ENCODE peak calls at places on chromosomes 6 and 20, in eight cellular contexts. I is mucosa of descending colon; P is A549; G is A172; Q is CD4-positive, alpha-beta T cell; J is neural crest cell; A is fibroblast of pulmonary artery; V is GM10248. U is an unnamed sample.

GRCh38 chr6:158278015-158278414 is 34.2 kb upstream of the TULP4 start:
- DNase-seq in I (no peak), P (no peak), G (no peak), Q (no peak), J (no peak), A (no peak), V (no peak), U (no peak)

GRCh38 chr20:59747671-59748515 is 143.6 kb downstream of the PHACTR3 start:
- DNase-seq in I (no peak), P (no peak), G (no peak), Q (no peak), J (no peak), A (no peak), V (no peak), U (peak)

GRCh38 chr6:87909849-87910248 is 137.8 kb upstream of the SPACA1 start:
- DNase-seq in I (no peak), P (no peak), G (peak), Q (no peak), J (no peak), A (peak), V (no peak), U (peak)

GRCh38 chr6:135323202-135323668 is 142.1 kb downstream of the MYB start:
- DNase-seq in I (no peak), P (no peak), G (no peak), Q (no peak), J (no peak), A (no peak), V (peak), U (peak)

GRCh38 chr6:45801471-45802289 is 214.0 kb downstream of the CLIC5 start:
- DNase-seq in I (no peak), P (no peak), G (no peak), Q (no peak), J (no peak), A (no peak), V (peak), U (no peak)

GRCh38 chr6:1416191-1416764 is 26.9 kb downstream of the FOXF2 start:
- DNase-seq in I (no peak), P (no peak), G (no peak), Q (no peak), J (no peak), A (no peak), V (no peak), U (no peak)

GRCh38 chr6:131954099-131954774 is 3.1 kb upstream of the CCN2 start:
- DNase-seq in I (no peak), P (no peak), G (peak), Q (no peak), J (no peak), A (peak), V (no peak), U (no peak)

GRCh38 chr6:53476979-53477378 is 67.9 kb downstream of the GCLC start:
- DNase-seq in I (no peak), P (no peak), G (no peak), Q (no peak), J (no peak), A (no peak), V (no peak), U (no peak)

GRCh38 chr6:37049735-37049989 is 44.2 kb downstream of the FGD2 start:
- DNase-seq in I (no peak), P (no peak), G (no peak), Q (no peak), J (no peak), A (no peak), V (no peak), U (no peak)

GRCh38 chr20:3843490-3843889 is 3.1 kb upstream of the MAVS start:
- DNase-seq in I (no peak), P (peak), G (peak), Q (no peak), J (no peak), A (peak), V (peak), U (peak)

GRCh38 chr6:34281702-34282334 is 33.0 kb upstream of the SMIM29 start:
- DNase-seq in I (no peak), P (no peak), G (no peak), Q (no peak), J (no peak), A (peak), V (no peak), U (no peak)

GRCh38 chr6:3280091-3280490 is 21.3 kb downstream of the PSMG4 start:
- DNase-seq in I (no peak), P (no peak), G (no peak), Q (no peak), J (no peak), A (no peak), V (no peak), U (no peak)

GRCh38 chr6:34583861-34584604 is 27.9 kb upstream of the SPDEF start:
- DNase-seq in I (no peak), P (no peak), G (no peak), Q (no peak), J (no peak), A (no peak), V (no peak), U (no peak)

GRCh38 chr6:148758492-148758891 is 11.7 kb downstream of the UST start:
- DNase-seq in I (peak), P (no peak), G (no peak), Q (no peak), J (no peak), A (no peak), V (peak), U (peak)

GRCh38 chr6:37799263-37799644 is 20.3 kb upstream of the ZFAND3 start:
- DNase-seq in I (no peak), P (no peak), G (no peak), Q (no peak), J (no peak), A (no peak), V (no peak), U (no peak)

GRCh38 chr6:85392379-85392778 is 57.5 kb upstream of the NT5E start:
- DNase-seq in I (no peak), P (no peak), G (no peak), Q (no peak), J (no peak), A (no peak), V (no peak), U (no peak)

GRCh38 chr6:127561660-127562059 is 15.3 kb upstream of the C6orf58 start:
- DNase-seq in I (no peak), P (no peak), G (no peak), Q (no peak), J (no peak), A (no peak), V (no peak), U (no peak)

GRCh38 chr6:167056370-167056769 is 57.2 kb downstream of the CEP43 start:
- DNase-seq in I (peak), P (no peak), G (peak), Q (no peak), J (no peak), A (peak), V (peak), U (peak)

GRCh38 chr6:35454843-35455110 is 2.6 kb downstream of the FANCE start:
- DNase-seq in I (no peak), P (no peak), G (no peak), Q (no peak), J (no peak), A (no peak), V (no peak), U (no peak)

GRCh38 chr6:46347669-46348068 is 143.6 kb downstream of the RCAN2 start:
- DNase-seq in I (no peak), P (no peak), G (peak), Q (no peak), J (no peak), A (peak), V (peak), U (no peak)

GRCh38 chr6:46850781-46851180 is 57.6 kb downstream of the MEP1A start:
- DNase-seq in I (no peak), P (no peak), G (no peak), Q (no peak), J (no peak), A (peak), V (no peak), U (no peak)

GRCh38 chr6:41714556-41715273 is 20.7 kb downstream of the TFEB start:
- DNase-seq in I (no peak), P (no peak), G (no peak), Q (no peak), J (no peak), A (no peak), V (no peak), U (no peak)

GRCh38 chr20:53142651-53143177 is 170.6 kb downstream of the TSHZ2 start:
- DNase-seq in I (no peak), P (no peak), G (no peak), Q (no peak), J (no peak), A (no peak), V (no peak), U (no peak)

GRCh38 chr20:23668477-23668951 is 20.3 kb downstream of the CST4 start:
- DNase-seq in I (peak), P (peak), G (peak), Q (peak), J (peak), A (peak), V (peak), U (peak)

GRCh38 chr6:36545767-36546663 is 1.3 kb downstream of the STK38 start:
- DNase-seq in I (peak), P (no peak), G (peak), Q (no peak), J (no peak), A (peak), V (no peak), U (peak)

GRCh38 chr6:152096863-152097496 is 289.5 kb downstream of the ESR1 start:
- DNase-seq in I (no peak), P (peak), G (peak), Q (no peak), J (no peak), A (peak), V (no peak), U (no peak)

GRCh38 chr6:158879180-158879579 is 60.0 kb upstream of the EZR start:
- DNase-seq in I (no peak), P (no peak), G (peak), Q (no peak), J (no peak), A (no peak), V (no peak), U (no peak)

GRCh38 chr20:38724603-38725457 is 544 bp downstream of the SLC32A1 start:
- DNase-seq in I (no peak), P (no peak), G (no peak), Q (no peak), J (no peak), A (no peak), V (peak), U (no peak)

GRCh38 chr6:31139599-31139998 is 733 bp upstream of the PSORS1C2 start:
- DNase-seq in I (no peak), P (peak), G (peak), Q (no peak), J (no peak), A (peak), V (no peak), U (no peak)

U was measured in NB4.